ENCODE peak calls at places on chromosomes 4 and X, in six cellular contexts. One of them, this sample, is unnamed.

GRCh38 chr4:6225469-6225868 is 25.1 kb upstream of the JAKMIP1 start:
- DNase-seq in DMS153: no peak
- DNase-seq in OCI-LY7: peak; percentile 23
- DNase-seq in PC-3: peak; percentile 28
- DNase-seq in Calu3: no peak
- DNase-seq in cardiac fibroblast: peak; percentile 24
- DNase-seq in this sample: no peak

GRCh38 chrX:25034889-25035288 is 19.1 kb upstream of the ARX start:
- DNase-seq in DMS153: no peak
- DNase-seq in OCI-LY7: no peak
- DNase-seq in PC-3: peak; percentile 36
- DNase-seq in Calu3: no peak
- DNase-seq in cardiac fibroblast: peak; percentile 22
- DNase-seq in this sample: no peak

GRCh38 chr4:38567448-38567847 is 96.6 kb upstream of the KLF3 start:
- DNase-seq in DMS153: no peak
- DNase-seq in OCI-LY7: no peak
- DNase-seq in PC-3: peak; percentile 45
- DNase-seq in Calu3: no peak
- DNase-seq in cardiac fibroblast: no peak
- DNase-seq in this sample: no peak

GRCh38 chrX:37686348-37686736 is 751 bp downstream of the XK start:
- DNase-seq in DMS153: no peak
- DNase-seq in OCI-LY7: no peak
- DNase-seq in PC-3: no peak
- DNase-seq in Calu3: no peak
- DNase-seq in cardiac fibroblast: no peak
- DNase-seq in this sample: no peak

GRCh38 chr4:150256841-150257273 is 178.6 kb downstream of the DCLK2 start:
- DNase-seq in DMS153: no peak
- DNase-seq in OCI-LY7: no peak
- DNase-seq in PC-3: no peak
- DNase-seq in Calu3: peak; percentile 5
- DNase-seq in cardiac fibroblast: no peak
- DNase-seq in this sample: no peak

GRCh38 chr4:29199025-29199424 is 1521.1 kb upstream of the PCDH7 start:
- DNase-seq in DMS153: no peak
- DNase-seq in OCI-LY7: no peak
- DNase-seq in PC-3: no peak
- DNase-seq in Calu3: no peak
- DNase-seq in cardiac fibroblast: no peak
- DNase-seq in this sample: no peak

GRCh38 chrX:87489071-87489470 is 28.5 kb upstream of the KLHL4 start:
- DNase-seq in DMS153: no peak
- DNase-seq in OCI-LY7: no peak
- DNase-seq in PC-3: no peak
- DNase-seq in Calu3: no peak
- DNase-seq in cardiac fibroblast: peak; percentile 36
- DNase-seq in this sample: no peak

GRCh38 chr4:185298728-185299394 is 89.5 kb downstream of the SNX25 start:
- DNase-seq in DMS153: no peak
- DNase-seq in OCI-LY7: no peak
- DNase-seq in PC-3: no peak
- DNase-seq in Calu3: no peak
- DNase-seq in cardiac fibroblast: no peak
- DNase-seq in this sample: no peak

GRCh38 chr4:166309286-166309685 is 436.2 kb downstream of the TLL1 start:
- DNase-seq in DMS153: no peak
- DNase-seq in OCI-LY7: no peak
- DNase-seq in PC-3: peak; percentile 6
- DNase-seq in Calu3: no peak
- DNase-seq in cardiac fibroblast: no peak
- DNase-seq in this sample: no peak

GRCh38 chrX:25020391-25021131 is 4.8 kb upstream of the ARX start:
- DNase-seq in DMS153: no peak
- DNase-seq in OCI-LY7: peak; percentile 25
- DNase-seq in PC-3: no peak
- DNase-seq in Calu3: peak; percentile 59
- DNase-seq in cardiac fibroblast: no peak
- DNase-seq in this sample: no peak

This sample was measured in left ventricle myocardium superior.